ENCODE peak calls at places on chromosomes 4 and X, in eight cellular contexts. L, C, R, D, J, Q, Y and I are unnamed samples.
A peak's percentile ranks its signal among the peaks of the same experiment; 100 is the strongest.

GRCh38 chr4:62640296-62640695 is 1440.2 kb downstream of the ADGRL3 start:
- DNase-seq in R (peak; percentile 81), L (no peak), J (no peak), Y (no peak), Q (no peak), C (no peak), D (no peak), I (peak; percentile 32)

GRCh38 chr4:26622913-26623312 is 39.0 kb downstream of the TBC1D19 start:
- DNase-seq in Y (no peak), D (no peak), R (no peak), L (no peak), Q (no peak), J (no peak), C (no peak), I (peak; percentile 5)

GRCh38 chr4:40180356-40180755 is 16.5 kb upstream of the RHOH start:
- DNase-seq in Y (no peak), J (no peak), R (peak; percentile 62), D (no peak), Q (peak; percentile 93), L (no peak), C (no peak), I (peak; percentile 91)

GRCh38 chr4:38673109-38673978 is 9.3 kb downstream of the KLF3 start:
- DNase-seq in R (peak; percentile 71), C (peak; percentile 39), D (no peak), J (no peak), Q (no peak), L (peak; percentile 72), Y (no peak), I (peak; percentile 91)

GRCh38 chr4:156779774-156780173 is 191.8 kb downstream of the PDGFC start:
- DNase-seq in R (peak; percentile 84), D (no peak), C (no peak), J (no peak), Y (no peak), L (no peak), Q (no peak), I (peak; percentile 59)

GRCh38 chr4:138223191-138223910 is 18.8 kb downstream of the SLC7A11 start:
- DNase-seq in L (no peak), J (no peak), D (no peak), Q (no peak), R (no peak), C (no peak), Y (no peak), I (no peak)

GRCh38 chr4:99763635-99764101 is 53.0 kb upstream of the DAPP1 start:
- DNase-seq in Y (no peak), C (peak; percentile 62), L (peak; percentile 25), Q (peak; percentile 80), D (no peak), J (no peak), R (peak; percentile 95), I (peak; percentile 98)

GRCh38 chr4:132382243-132382642 is 766.9 kb upstream of the PCDH10 start:
- DNase-seq in J (no peak), C (no peak), Y (no peak), Q (no peak), L (no peak), D (no peak), R (no peak), I (no peak)

GRCh38 chrX:41737065-41737464 is 13.1 kb downstream of the GPR82 start:
- DNase-seq in D (no peak), C (no peak), Y (no peak), Q (no peak), R (no peak), J (no peak), L (no peak), I (no peak)

GRCh38 chrX:3094261-3094660 is 53.0 kb downstream of the ARSF start:
- DNase-seq in Q (no peak), C (no peak), J (no peak), Y (no peak), D (no peak), L (no peak), R (peak; percentile 55), I (peak; percentile 28)

GRCh38 chrX:136941396-136942337 is 61.1 kb upstream of the RBMX start:
- DNase-seq in Q (no peak), D (no peak), C (no peak), J (no peak), Y (no peak), R (peak; percentile 51), L (no peak), I (no peak)

GRCh38 chr4:1011022-1011694 is at the start of gene FGFRL1:
- DNase-seq in Q (peak; percentile 31), C (peak; percentile 92), Y (peak; percentile 93), R (peak; percentile 77), D (peak; percentile 75), L (peak; percentile 85), J (peak; percentile 87), I (peak; percentile 89)

GRCh38 chr4:58590714-58591113 is 1480.5 kb upstream of the IGFBP7 start:
- DNase-seq in J (no peak), C (no peak), Y (no peak), R (peak; percentile 36), Q (no peak), D (no peak), L (no peak), I (peak; percentile 87)

GRCh38 chr4:165208741-165209388 is 1.5 kb downstream of the KLHL2 start:
- DNase-seq in D (no peak), C (no peak), Q (no peak), R (peak; percentile 29), L (no peak), J (no peak), Y (no peak), I (peak; percentile 65)

GRCh38 chrX:121407627-121408026 is 360.2 kb downstream of the GLUD2 start:
- DNase-seq in J (no peak), L (no peak), D (no peak), R (no peak), Y (no peak), C (no peak), Q (no peak), I (no peak)

GRCh38 chr4:73929285-73929684 is 52.5 kb downstream of the PF4 start:
- DNase-seq in R (no peak), C (no peak), Y (no peak), L (no peak), Q (no peak), D (no peak), J (no peak), I (no peak)

GRCh38 chrX:102768984-102769761 is 48.6 kb downstream of the GPRASP3 start:
- DNase-seq in R (peak; percentile 96), Y (peak; percentile 78), J (peak; percentile 65), L (peak; percentile 71), D (peak; percentile 71), C (peak; percentile 80), Q (peak; percentile 43), I (peak; percentile 81)

GRCh38 chrX:151796576-151796975 is 62.0 kb downstream of the CNGA2 start:
- DNase-seq in J (no peak), R (peak; percentile 12), C (no peak), L (no peak), Y (no peak), Q (no peak), D (no peak), I (peak; percentile 72)

GRCh38 chr4:44927361-44928061 is 201.2 kb upstream of the GNPDA2 start:
- DNase-seq in D (no peak), L (no peak), Y (no peak), C (no peak), Q (no peak), J (no peak), R (peak; percentile 57), I (peak; percentile 66)

GRCh38 chr4:142909908-142910307 is 63.8 kb upstream of the INPP4B start:
- DNase-seq in Q (no peak), Y (no peak), D (no peak), L (no peak), C (no peak), R (no peak), J (no peak), I (no peak)

GRCh38 chr4:138007572-138007971 is 234.6 kb downstream of the SLC7A11 start:
- DNase-seq in R (peak; percentile 45), Q (no peak), L (no peak), J (no peak), Y (no peak), D (no peak), C (no peak), I (peak; percentile 13)

GRCh38 chr4:111699163-111699562 is 446.1 kb upstream of the FAM241A start:
- DNase-seq in Q (no peak), L (no peak), J (no peak), R (no peak), C (no peak), Y (no peak), D (no peak), I (no peak)

GRCh38 chr4:110344165-110344564 is 131.8 kb upstream of the ENPEP start:
- DNase-seq in J (no peak), Q (no peak), R (peak; percentile 52), L (no peak), D (no peak), Y (no peak), C (no peak), I (peak; percentile 22)
- TF ChIP-seq CTCF in J (peak; percentile 49), Q (no peak), R (peak; percentile 60), L (no peak), D (peak; percentile 24), Y (peak; percentile 71), C (peak; percentile 41), I (peak; percentile 18)

DNA sequence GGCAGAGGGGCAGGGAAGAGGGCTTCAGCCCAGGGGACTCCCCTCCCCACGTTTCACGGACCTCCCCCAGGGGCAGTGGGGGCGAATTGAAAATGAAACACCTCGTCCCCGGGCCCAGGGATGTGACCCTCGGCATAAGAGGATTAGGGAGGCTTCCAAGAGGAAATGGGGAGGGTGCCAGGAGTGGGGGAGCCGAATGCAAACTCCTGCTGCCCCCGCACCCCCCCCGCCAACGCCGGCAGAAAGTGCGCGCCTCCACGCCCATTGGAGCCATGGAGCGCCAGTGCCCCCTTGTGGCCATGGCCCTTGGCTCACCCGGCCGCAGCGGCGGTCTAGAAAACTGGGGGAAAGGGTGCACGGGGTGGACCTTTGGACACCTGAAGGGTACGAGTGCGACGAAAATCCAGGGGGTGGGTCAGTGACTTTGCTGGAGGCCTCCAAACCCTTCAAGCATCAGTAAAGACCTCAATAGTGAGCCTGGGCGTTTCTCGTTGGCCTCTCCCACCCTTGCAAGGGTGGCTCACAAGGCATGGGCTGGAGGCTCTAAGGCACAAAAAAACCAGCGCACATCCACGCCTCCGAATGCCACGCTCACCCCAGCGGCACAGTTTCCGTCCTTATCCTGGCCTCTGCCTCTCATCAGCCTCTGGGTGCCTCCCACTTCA is 120.8 kb upstream of the PJA1 start:
- DNase-seq in Y (peak; percentile 76), J (peak; percentile 54), R (peak; percentile 57), D (peak; percentile 74), Q (no peak), C (peak; percentile 86), L (peak; percentile 37), I (peak; percentile 45)
- TF ChIP-seq CTCF in Y (peak; percentile 88), J (peak; percentile 72), R (peak; percentile 83), D (peak; percentile 83), Q (peak; percentile 93), C (peak; percentile 89), L (no peak), I (peak; percentile 90)

GRCh38 chr4:105715692-105716278 is 7.2 kb downstream of the GSTCD start:
- DNase-seq in L (no peak), C (no peak), R (peak; percentile 64), J (no peak), D (no peak), Q (no peak), Y (no peak), I (peak; percentile 55)
- TF ChIP-seq CTCF in L (no peak), C (peak; percentile 52), R (peak; percentile 65), J (peak; percentile 63), D (peak; percentile 53), Q (peak; percentile 29), Y (peak; percentile 73), I (no peak)

DNA sequence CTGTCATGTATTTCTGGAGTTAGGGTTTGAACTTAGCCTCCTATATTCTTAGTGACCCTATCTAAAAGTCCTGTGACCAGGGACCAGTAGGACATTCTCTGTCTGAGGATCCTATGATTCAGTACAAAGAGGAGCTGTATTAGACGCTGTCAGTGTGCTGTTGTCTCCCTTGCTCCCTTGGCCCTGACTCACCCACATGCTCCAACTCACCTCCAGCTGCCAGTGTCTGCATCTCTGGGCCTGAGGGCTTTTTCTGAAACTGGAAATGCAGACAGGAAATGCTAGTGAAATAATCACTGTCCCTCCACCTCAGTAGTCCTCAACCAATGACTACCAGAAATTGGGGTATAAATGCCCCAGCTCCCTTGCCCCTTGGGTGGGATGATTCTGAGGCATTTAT is 535.3 kb upstream of the RPS6KA3 start:
- DNase-seq in C (no peak), R (peak; percentile 24), D (no peak), Q (no peak), J (no peak), Y (no peak), L (no peak), I (peak; percentile 1)
- TF ChIP-seq CTCF in C (no peak), R (no peak), D (no peak), Q (no peak), J (no peak), Y (no peak), L (no peak), I (no peak)